ENCODE peak calls at places on chromosomes 16 and 17, in four cellular contexts. K is neuronal stem cell, P is mammary epithelial cell, T is GM23248. F is an unnamed sample. For H3K36me3, the result is how much of the 10 kb centered on the place peaks cover.

GRCh38 chr16:8894736-8895334 is 12.7 kb downstream of the LITAFD start:
- DNase-seq in K (no peak), P (no peak), T (no peak), F (no peak)

GRCh38 chr17:6752068-6752909 is 3.6 kb upstream of the XAF1 start:
- DNase-seq in K (no peak), P (peak), T (peak), F (peak)

GRCh38 chr16:83011101-83011720 is 384.4 kb downstream of the CDH13 start:
- DNase-seq in K (no peak), T (no peak), P (no peak), F (no peak)

GRCh38 chr16:81553080-81553813 is 108.6 kb downstream of the CMIP start:
- DNase-seq in T (peak), K (no peak), P (peak), F (no peak)

GRCh38 chr17:69581061-69581955 is 166.8 kb downstream of the MAP2K6 start:
- DNase-seq in T (no peak), P (no peak), K (no peak), F (peak)

GRCh38 chr17:7294614-7295153 is at the start of gene YBX2:
- DNase-seq in K (no peak), T (peak), P (peak), F (peak)

GRCh38 chr16:11183951-11184350 is 72.1 kb downstream of the SOCS1 start:
- DNase-seq in T (no peak), P (no peak), K (no peak), F (no peak)

GRCh38 chr16:85975421-85976100 is 76.6 kb downstream of the IRF8 start:
- DNase-seq in K (no peak), T (no peak), P (no peak), F (no peak)

GRCh38 chr17:8470447-8471047 is 34.9 kb downstream of the NDEL1 start:
- DNase-seq in P (peak), T (peak), K (no peak), F (no peak)

GRCh38 chr16:3101018-3101840 is 2.1 kb upstream of the ZSCAN10 start:
- DNase-seq in P (no peak), T (peak), K (no peak), F (peak)

GRCh38 chr17:19357351-19358140 is 5.0 kb downstream of the B9D1 start:
- DNase-seq in T (no peak), P (no peak), K (no peak), F (no peak)

GRCh38 chr17:20280832-20281231 is 186.5 kb downstream of the LGALS9B start:
- DNase-seq in K (no peak), T (no peak), P (no peak), F (no peak)

GRCh38 chr16:52193441-52193840 is 353.5 kb downstream of the TOX3 start:
- DNase-seq in P (no peak), K (no peak), T (no peak), F (no peak)

GRCh38 chr17:80122026-80122575 is 20.7 kb downstream of the GAA start:
- DNase-seq in P (no peak), K (no peak), T (no peak), F (no peak)

GRCh38 chr16:86814256-86814655 is 235.9 kb downstream of the FOXL1 start:
- DNase-seq in P (peak), K (no peak), T (no peak), F (no peak)

GRCh38 chr17:27489045-27489715 is 32.9 kb downstream of the KSR1 start:
- DNase-seq in K (no peak), T (peak), P (peak), F (no peak)

GRCh38 chr17:60128171-60128859 is 21.5 kb upstream of the CA4 start:
- DNase-seq in T (no peak), P (no peak), K (no peak), F (no peak)

GRCh38 chr16:27303256-27304100 is 10.3 kb upstream of the IL4R start:
- DNase-seq in T (no peak), P (no peak), K (no peak), F (no peak)

GRCh38 chr17:74771319-74771914 is 4.7 kb downstream of the NAT9 start:
- DNase-seq in K (no peak), P (no peak), T (no peak), F (no peak)

GRCh38 chr16:73047221-73047535 is 750 bp downstream of the ZFHX3 start:
- DNase-seq in K (no peak), T (peak), P (no peak), F (no peak)

GRCh38 chr17:62717589-62718342 is 90.3 kb downstream of the MRC2 start:
- DNase-seq in P (no peak), T (no peak), K (no peak), F (no peak)

GRCh38 chr16:62068747-62069146 is 32.5 kb upstream of the CDH8 start:
- DNase-seq in K (no peak), T (peak), P (no peak), F (no peak)

GRCh38 chr16:23351360-23351759 is 49.3 kb downstream of the SCNN1B start:
- DNase-seq in P (no peak), K (no peak), T (no peak), F (no peak)

GRCh38 chr16:2827831-2828520 is 2.1 kb upstream of the ZG16B start:
- DNase-seq in P (no peak), K (no peak), T (no peak), F (no peak)

GRCh38 chr16:56145369-56145768 is 45.9 kb upstream of the GNAO1 start:
- DNase-seq in K (no peak), T (no peak), P (no peak), F (no peak)
- H3K4me2 ChIP-seq in K (no peak), T (no peak), P (no peak), F (no peak)

GRCh38 chr17:64533784-64534183 is 27.0 kb downstream of the CEP95 start:
- DNase-seq in K (no peak), T (no peak), P (no peak), F (no peak)
- H3K36me3 ChIP-seq in K (under half), T (half or more), P (half or more), F (half or more)

DNA sequence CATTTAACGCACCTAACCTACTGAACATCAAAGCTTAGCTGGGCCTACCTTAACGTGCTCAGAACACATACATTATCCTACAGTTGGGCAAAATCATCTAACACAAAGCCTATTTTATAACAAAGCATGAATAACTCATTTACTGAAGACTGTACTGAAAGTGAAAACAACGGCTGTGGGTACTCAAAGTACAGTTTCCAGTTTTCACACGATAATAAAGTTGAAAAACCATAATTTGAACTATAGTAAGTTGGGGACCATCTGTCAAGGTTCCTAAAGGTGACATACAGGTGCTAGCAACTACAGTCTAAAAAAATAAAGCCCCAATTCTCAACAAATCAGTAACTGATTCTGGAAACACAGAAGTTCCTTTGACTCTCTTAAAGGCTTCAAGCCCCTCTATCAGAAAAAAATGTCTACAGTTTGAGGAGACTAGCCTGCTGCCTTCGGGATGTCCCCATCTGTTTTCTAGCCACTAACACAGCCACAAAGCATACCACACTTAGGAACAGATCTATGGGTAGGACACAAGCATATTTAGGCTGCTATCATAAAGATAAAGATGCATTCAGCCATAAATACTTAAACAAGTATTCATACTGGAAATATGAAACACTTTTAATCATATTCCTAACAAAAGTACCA is 71.3 kb downstream of the KANSL1 start:
- DNase-seq in T (no peak), P (no peak), K (no peak), F (no peak)
- H3K4me2 ChIP-seq in T (no peak), P (no peak), K (no peak), F (no peak)

GRCh38 chr16:64952177-64952576 is 169.7 kb downstream of the CDH11 start:
- DNase-seq in K (no peak), T (peak), P (no peak), F (no peak)
- H3K36me3 ChIP-seq in K (under half), T (under half), P (under half), F (under half)

GRCh38 chr17:81385320-81386111 is 9.7 kb upstream of the BAHCC1 start:
- DNase-seq in K (no peak), P (no peak), T (no peak), F (no peak)
- H3K4me2 ChIP-seq in K (no peak), P (no peak), T (no peak), F (no peak)

DNA sequence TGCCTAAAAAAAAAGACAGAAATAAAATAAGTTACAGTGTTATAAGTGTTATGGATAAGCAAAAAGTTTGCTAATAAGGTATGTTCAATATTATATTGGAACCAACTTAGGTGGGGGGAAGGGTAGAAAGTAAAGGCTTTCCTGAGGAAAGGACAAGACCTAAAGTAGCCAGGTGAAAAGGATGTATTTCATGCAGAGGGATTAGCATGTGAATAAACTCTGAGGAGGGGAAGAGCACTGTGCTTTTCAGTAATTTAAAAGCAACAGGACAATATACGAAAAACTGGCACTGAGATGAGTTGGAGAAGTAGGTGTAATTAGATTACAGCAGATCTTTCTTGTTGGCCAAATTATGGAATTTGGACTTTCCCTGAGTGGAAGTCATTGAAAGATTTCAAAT is 7.6 kb downstream of the TOP2A start:
- DNase-seq in T (no peak), P (no peak), K (no peak), F (no peak)
- H3K36me3 ChIP-seq in T (under half), P (half or more), K (under half), F (half or more)

DNA sequence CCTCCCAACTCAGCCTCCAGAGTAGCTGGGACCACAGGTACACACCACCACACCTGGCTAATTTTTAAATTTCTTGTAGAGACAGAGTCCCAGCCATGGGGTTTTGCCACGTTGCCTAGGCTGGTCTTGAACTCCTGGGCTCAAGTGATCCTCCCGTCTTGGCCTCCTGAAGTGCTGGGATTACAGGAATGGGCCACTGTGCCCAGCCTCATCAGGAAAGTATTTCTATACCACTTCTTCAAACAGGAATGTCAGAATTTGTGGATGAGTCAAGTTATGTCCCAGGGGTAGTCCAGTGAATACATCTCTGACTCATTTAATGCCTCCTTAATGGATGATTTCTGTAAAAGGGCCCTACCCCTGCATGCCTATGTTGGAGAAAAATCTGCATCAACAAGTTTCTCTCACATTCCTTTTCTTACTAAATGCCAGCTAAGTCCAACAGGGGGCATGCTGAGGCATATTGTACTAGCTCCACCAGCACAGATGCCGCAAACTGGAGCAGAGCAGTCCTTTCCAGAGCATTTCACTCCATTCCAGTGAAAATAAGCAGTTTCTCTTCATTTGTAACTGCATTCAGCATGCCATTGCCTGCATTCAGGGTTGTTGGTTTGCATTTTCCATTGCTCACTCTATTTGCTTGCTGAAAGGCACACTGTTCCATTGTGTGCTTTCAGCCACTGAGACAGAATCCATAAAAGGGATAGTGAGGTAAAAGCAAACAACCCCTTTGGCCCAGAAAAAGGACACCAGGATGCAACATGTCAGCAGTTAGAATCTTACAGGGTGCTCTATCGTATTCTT is 5.3 kb upstream of the CAVIN1 start:
- DNase-seq in T (peak), P (peak), K (peak), F (peak)
- H3K4me2 ChIP-seq in T (peak), P (peak), K (no peak), F (no peak)

GRCh38 chr16:84608281-84608680 is 9.6 kb downstream of the COTL1 start:
- DNase-seq in T (no peak), P (no peak), K (no peak), F (no peak)

GRCh38 chr16:84612686-84613085 is 5.2 kb downstream of the COTL1 start:
- DNase-seq in K (no peak), T (no peak), P (no peak), F (no peak)

GRCh38 chr16:84607694-84608093 is 10.2 kb downstream of the COTL1 start:
- DNase-seq in P (no peak), K (no peak), T (no peak), F (no peak)

GRCh38 chr16:84611041-84611440 is 6.8 kb downstream of the COTL1 start:
- DNase-seq in K (no peak), P (no peak), T (no peak), F (no peak)

DNA sequence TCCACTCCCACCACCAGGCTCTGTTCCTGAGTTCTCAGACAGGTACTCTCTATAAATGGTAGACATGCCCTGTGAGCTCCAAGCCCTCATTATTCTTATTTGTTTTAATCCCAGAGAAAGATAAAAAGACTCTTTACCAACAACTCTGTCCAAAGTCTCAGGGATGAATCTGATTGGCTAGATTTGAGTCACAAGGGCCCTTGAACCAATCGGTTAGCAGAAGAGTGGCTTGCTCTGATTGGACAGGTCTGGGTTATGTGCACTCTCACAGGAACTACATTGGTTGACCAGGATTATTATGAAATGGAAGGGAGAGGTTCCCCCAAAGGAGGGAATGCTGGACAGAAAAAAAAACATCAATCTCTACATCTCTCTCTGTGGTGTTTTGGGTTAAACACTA is 7.5 kb downstream of the COTL1 start:
- DNase-seq in T (no peak), P (no peak), K (no peak), F (no peak)
- H3K36me3 ChIP-seq in T (under half), P (under half), K (under half), F (under half)

DNA sequence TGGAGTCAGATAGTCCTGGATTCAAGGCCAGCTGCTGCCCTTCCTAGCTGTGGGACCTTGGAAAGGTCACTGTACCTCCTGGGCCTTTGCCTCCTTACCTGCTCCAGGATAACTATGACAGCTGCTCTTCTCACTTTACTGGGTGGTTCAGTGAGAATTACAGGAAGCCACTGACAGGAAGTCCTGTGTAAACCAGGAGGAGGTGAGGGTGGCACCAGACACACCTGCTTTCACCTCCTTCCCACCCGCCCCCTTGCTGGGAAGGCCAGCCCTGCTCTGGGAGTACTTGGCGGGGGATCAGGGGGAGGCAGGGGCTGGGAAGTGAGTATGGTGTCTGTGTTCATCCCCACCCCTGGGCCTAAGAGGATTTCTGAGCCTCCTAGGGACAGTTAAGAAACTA is 42.6 kb downstream of the CPNE2 start:
- DNase-seq in P (no peak), T (no peak), K (no peak), F (no peak)
- H3K4me2 ChIP-seq in P (no peak), T (no peak), K (no peak), F (no peak)

DNA sequence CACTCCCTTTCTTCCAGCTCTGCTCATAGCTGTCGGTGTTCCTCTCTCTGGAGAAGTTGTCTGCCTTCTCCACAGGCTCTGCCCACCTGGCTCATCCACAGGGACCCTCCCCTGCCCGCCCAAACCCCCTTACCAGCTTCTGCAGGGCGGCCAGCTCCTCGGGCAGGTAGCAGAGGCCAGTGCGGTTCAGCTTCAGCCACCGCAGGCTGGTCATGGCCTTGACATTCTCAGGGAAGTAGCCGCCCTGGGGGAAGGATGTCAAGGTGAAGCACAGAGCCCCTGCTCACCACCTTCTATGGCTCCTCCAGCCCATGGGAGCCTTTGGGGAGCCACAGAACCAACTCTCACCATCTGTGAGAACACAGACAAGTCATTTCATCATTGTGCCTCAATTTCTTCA is 1.8 kb downstream of the FLII start:
- DNase-seq in P (no peak), K (no peak), T (no peak), F (no peak)
- H3K36me3 ChIP-seq in P (under half), K (under half), T (under half), F (half or more)